ENCODE peak calls at places on chromosomes 1 and 21, in ten cellular contexts. One of them, this sample, is unnamed.

GRCh38 chr1:90317628-90318027 is 322.7 kb downstream of the ZNF326 start:
- DNase-seq in activated CD4-positive, alpha-beta T cell treated with anti-CD3 and anti-CD28 coated beads for 36 hours: no peak
- DNase-seq in cardiac fibroblast: no peak
- DNase-seq in germinal center: no peak
- DNase-seq in upper lobe of left lung: no peak
- DNase-seq in astrocyte of the spinal cord: no peak
- DNase-seq in RPMI7951: no peak
- DNase-seq in Kasumi-1: no peak
- DNase-seq in NCI-H748 treated with DMSO at 0.1 percent for 48 hours: no peak
- DNase-seq in tibial artery: no peak
- DNase-seq in this sample: no peak

GRCh38 chr1:29975036-29975694 is 738.8 kb downstream of the PTPRU start:
- DNase-seq in activated CD4-positive, alpha-beta T cell treated with anti-CD3 and anti-CD28 coated beads for 36 hours: peak
- DNase-seq in cardiac fibroblast: peak
- DNase-seq in germinal center: no peak
- DNase-seq in upper lobe of left lung: no peak
- DNase-seq in astrocyte of the spinal cord: peak
- DNase-seq in RPMI7951: peak
- DNase-seq in Kasumi-1: peak
- DNase-seq in NCI-H748 treated with DMSO at 0.1 percent for 48 hours: no peak
- DNase-seq in tibial artery: no peak
- DNase-seq in this sample: no peak

GRCh38 chr1:77900687-77901293 is 12.4 kb downstream of the NEXN start:
- DNase-seq in activated CD4-positive, alpha-beta T cell treated with anti-CD3 and anti-CD28 coated beads for 36 hours: peak
- DNase-seq in cardiac fibroblast: peak
- DNase-seq in germinal center: peak
- DNase-seq in upper lobe of left lung: peak
- DNase-seq in astrocyte of the spinal cord: peak
- DNase-seq in RPMI7951: peak
- DNase-seq in Kasumi-1: peak
- DNase-seq in NCI-H748 treated with DMSO at 0.1 percent for 48 hours: peak
- DNase-seq in tibial artery: no peak
- DNase-seq in this sample: no peak

GRCh38 chr1:202834771-202835547 is 24.2 kb downstream of the PCAT6 start:
- DNase-seq in activated CD4-positive, alpha-beta T cell treated with anti-CD3 and anti-CD28 coated beads for 36 hours: peak
- DNase-seq in cardiac fibroblast: no peak
- DNase-seq in germinal center: no peak
- DNase-seq in upper lobe of left lung: no peak
- DNase-seq in astrocyte of the spinal cord: no peak
- DNase-seq in RPMI7951: no peak
- DNase-seq in Kasumi-1: no peak
- DNase-seq in NCI-H748 treated with DMSO at 0.1 percent for 48 hours: no peak
- DNase-seq in tibial artery: no peak
- DNase-seq in this sample: no peak

GRCh38 chr21:31908106-31909031 is 35.5 kb downstream of the HUNK start:
- DNase-seq in activated CD4-positive, alpha-beta T cell treated with anti-CD3 and anti-CD28 coated beads for 36 hours: no peak
- DNase-seq in cardiac fibroblast: no peak
- DNase-seq in germinal center: no peak
- DNase-seq in upper lobe of left lung: peak
- DNase-seq in astrocyte of the spinal cord: peak
- DNase-seq in RPMI7951: no peak
- DNase-seq in Kasumi-1: no peak
- DNase-seq in NCI-H748 treated with DMSO at 0.1 percent for 48 hours: no peak
- DNase-seq in tibial artery: no peak
- DNase-seq in this sample: no peak

GRCh38 chr1:214066190-214066589 is 78.4 kb downstream of the PROX1 start:
- DNase-seq in activated CD4-positive, alpha-beta T cell treated with anti-CD3 and anti-CD28 coated beads for 36 hours: no peak
- DNase-seq in cardiac fibroblast: no peak
- DNase-seq in germinal center: no peak
- DNase-seq in upper lobe of left lung: no peak
- DNase-seq in astrocyte of the spinal cord: no peak
- DNase-seq in RPMI7951: no peak
- DNase-seq in Kasumi-1: no peak
- DNase-seq in NCI-H748 treated with DMSO at 0.1 percent for 48 hours: no peak
- DNase-seq in tibial artery: no peak
- DNase-seq in this sample: no peak

GRCh38 chr1:234601217-234602017 is 8.6 kb downstream of the IRF2BP2 start:
- DNase-seq in activated CD4-positive, alpha-beta T cell treated with anti-CD3 and anti-CD28 coated beads for 36 hours: peak
- DNase-seq in cardiac fibroblast: peak
- DNase-seq in germinal center: peak
- DNase-seq in upper lobe of left lung: peak
- DNase-seq in astrocyte of the spinal cord: peak
- DNase-seq in RPMI7951: peak
- DNase-seq in Kasumi-1: peak
- DNase-seq in NCI-H748 treated with DMSO at 0.1 percent for 48 hours: no peak
- DNase-seq in tibial artery: no peak
- DNase-seq in this sample: no peak

GRCh38 chr1:77582905-77583304 is 99.6 kb downstream of the ZZZ3 start:
- DNase-seq in activated CD4-positive, alpha-beta T cell treated with anti-CD3 and anti-CD28 coated beads for 36 hours: no peak
- DNase-seq in cardiac fibroblast: no peak
- DNase-seq in germinal center: peak
- DNase-seq in upper lobe of left lung: no peak
- DNase-seq in astrocyte of the spinal cord: no peak
- DNase-seq in RPMI7951: no peak
- DNase-seq in Kasumi-1: no peak
- DNase-seq in NCI-H748 treated with DMSO at 0.1 percent for 48 hours: no peak
- DNase-seq in tibial artery: no peak
- DNase-seq in this sample: no peak

GRCh38 chr1:21652937-21653743 is 16.0 kb downstream of the RAP1GAP start:
- DNase-seq in activated CD4-positive, alpha-beta T cell treated with anti-CD3 and anti-CD28 coated beads for 36 hours: no peak
- DNase-seq in cardiac fibroblast: no peak
- DNase-seq in germinal center: no peak
- DNase-seq in upper lobe of left lung: peak
- DNase-seq in astrocyte of the spinal cord: no peak
- DNase-seq in RPMI7951: no peak
- DNase-seq in Kasumi-1: no peak
- DNase-seq in NCI-H748 treated with DMSO at 0.1 percent for 48 hours: no peak
- DNase-seq in tibial artery: no peak
- DNase-seq in this sample: no peak

GRCh38 chr1:177858222-177858894 is 111.5 kb downstream of the SEC16B start:
- DNase-seq in activated CD4-positive, alpha-beta T cell treated with anti-CD3 and anti-CD28 coated beads for 36 hours: no peak
- DNase-seq in cardiac fibroblast: peak
- DNase-seq in germinal center: no peak
- DNase-seq in upper lobe of left lung: no peak
- DNase-seq in astrocyte of the spinal cord: peak
- DNase-seq in RPMI7951: no peak
- DNase-seq in Kasumi-1: no peak
- DNase-seq in NCI-H748 treated with DMSO at 0.1 percent for 48 hours: peak
- DNase-seq in tibial artery: no peak
- DNase-seq in this sample: no peak

GRCh38 chr1:174445817-174446216 is 1.9 kb upstream of the GPR52 start:
- DNase-seq in activated CD4-positive, alpha-beta T cell treated with anti-CD3 and anti-CD28 coated beads for 36 hours: no peak
- DNase-seq in cardiac fibroblast: no peak
- DNase-seq in germinal center: no peak
- DNase-seq in upper lobe of left lung: no peak
- DNase-seq in astrocyte of the spinal cord: no peak
- DNase-seq in RPMI7951: no peak
- DNase-seq in Kasumi-1: no peak
- DNase-seq in NCI-H748 treated with DMSO at 0.1 percent for 48 hours: peak
- DNase-seq in tibial artery: no peak
- DNase-seq in this sample: no peak

GRCh38 chr1:224867715-224868114 is 61.8 kb upstream of the DNAH14 start:
- DNase-seq in activated CD4-positive, alpha-beta T cell treated with anti-CD3 and anti-CD28 coated beads for 36 hours: no peak
- DNase-seq in cardiac fibroblast: peak
- DNase-seq in germinal center: no peak
- DNase-seq in upper lobe of left lung: no peak
- DNase-seq in astrocyte of the spinal cord: no peak
- DNase-seq in RPMI7951: peak
- DNase-seq in Kasumi-1: no peak
- DNase-seq in NCI-H748 treated with DMSO at 0.1 percent for 48 hours: no peak
- DNase-seq in tibial artery: no peak
- DNase-seq in this sample: no peak

This sample was measured in activated naive CD8-positive, alpha-beta T cell treated with anti-CD3 and anti-CD28 coated beads, Interleukin-2, amount 10 ng/mL, durations not matched to agents 7 days and 5 days.